ENCODE peak calls at places on chromosomes 7 and 10, in ten cellular contexts. M, C, Y, O, X, K, B, L, H and Z are unnamed samples. For H3K36me3 and H3K27me3, the result is how much of the 10 kb centered on the place peaks cover.

GRCh38 chr10:133126431-133127290 is 33.4 kb upstream of the KNDC1 start:
- DNase-seq in K (no peak), Y (no peak), B (no peak), X (no peak), M (no peak), C (no peak), L (peak), H (peak), O (no peak), Z (no peak)

GRCh38 chr7:128738570-128739047 is 550 bp upstream of the CALU start:
- DNase-seq in X (no peak), H (no peak), K (no peak), O (no peak), B (no peak), C (peak), L (no peak), M (no peak), Y (no peak), Z (no peak)

GRCh38 chr10:131806646-131807317 is 94.0 kb upstream of the PPP2R2D start:
- DNase-seq in O (no peak), M (no peak), L (no peak), H (peak), C (no peak), K (no peak), B (no peak), Y (no peak), X (no peak), Z (no peak)

GRCh38 chr10:121598261-121599249 is at the start of gene FGFR2:
- DNase-seq in L (peak), B (no peak), Y (peak), M (peak), C (no peak), O (peak), X (peak), H (peak), K (peak), Z (peak)

GRCh38 chr7:31078363-31078990 is 26.4 kb downstream of the ADCYAP1R1 start:
- DNase-seq in B (no peak), K (no peak), M (no peak), X (no peak), C (no peak), L (no peak), H (no peak), Y (no peak), O (no peak), Z (no peak)

GRCh38 chr10:44998146-44998631 is 2.5 kb upstream of the ZNF22 start:
- DNase-seq in B (no peak), O (no peak), Y (peak), K (peak), M (peak), C (no peak), L (no peak), X (no peak), H (no peak), Z (no peak)

GRCh38 chr10:32957341-32958084 is 517 bp downstream of the ITGB1 start:
- DNase-seq in B (no peak), L (peak), C (peak), O (no peak), X (peak), Y (peak), H (peak), K (no peak), M (no peak), Z (peak)

GRCh38 chr10:88131561-88132139 is 268.2 kb downstream of the PTEN start:
- DNase-seq in H (no peak), X (peak), K (peak), C (no peak), Y (no peak), B (no peak), O (no peak), M (no peak), L (peak), Z (peak)

GRCh38 chr10:124117879-124118278 is 24.5 kb upstream of the CHST15 start:
- DNase-seq in Y (no peak), C (no peak), H (no peak), M (no peak), B (no peak), K (no peak), O (no peak), L (no peak), X (no peak), Z (no peak)

GRCh38 chr10:91409869-91410637 is at the start of gene HECTD2:
- DNase-seq in X (peak), Y (peak), C (peak), K (peak), O (peak), B (no peak), L (peak), M (peak), H (peak), Z (peak)

GRCh38 chr7:130891254-130892094 is 157.5 kb upstream of the KLF14 start:
- DNase-seq in K (peak), H (no peak), C (no peak), Y (peak), O (peak), X (peak), M (peak), L (peak), B (no peak), Z (peak)

GRCh38 chr7:7347045-7347444 is 164.7 kb downstream of the C1GALT1 start:
- DNase-seq in X (no peak), L (no peak), O (no peak), M (no peak), K (no peak), Y (no peak), B (no peak), C (no peak), H (no peak), Z (no peak)

GRCh38 chr7:80346704-80347103 is 165.2 kb downstream of the GNAT3 start:
- DNase-seq in Y (no peak), K (peak), X (no peak), M (no peak), L (no peak), O (no peak), B (no peak), H (no peak), C (no peak), Z (no peak)

GRCh38 chr7:6392712-6393666 is 54.8 kb downstream of the DAGLB start:
- DNase-seq in C (no peak), L (peak), M (peak), K (peak), H (no peak), O (peak), B (peak), X (peak), Y (peak), Z (peak)

GRCh38 chr7:104950754-104951153 is 63.3 kb upstream of the KMT2E start:
- DNase-seq in Y (no peak), M (no peak), L (no peak), X (no peak), C (no peak), O (no peak), H (no peak), K (no peak), B (no peak), Z (no peak)

GRCh38 chr10:119375574-119376265 is 166.8 kb downstream of the RGS10 start:
- DNase-seq in Y (no peak), B (no peak), L (no peak), K (no peak), X (no peak), C (no peak), M (no peak), H (no peak), O (no peak), Z (peak)

GRCh38 chr7:37385787-37386186 is 62.9 kb downstream of the ELMO1 start:
- DNase-seq in L (no peak), K (no peak), O (peak), C (no peak), H (no peak), M (no peak), B (no peak), Y (no peak), X (no peak), Z (no peak)

GRCh38 chr10:133249094-133249780 is 11.6 kb downstream of the VENTX start:
- DNase-seq in L (peak), Y (no peak), O (no peak), M (no peak), K (no peak), X (no peak), H (no peak), B (no peak), C (no peak), Z (no peak)

GRCh38 chr7:83036130-83036529 is 126.6 kb downstream of the PCLO start:
- DNase-seq in X (no peak), B (no peak), C (no peak), H (no peak), Y (no peak), L (no peak), O (no peak), K (no peak), M (no peak), Z (no peak)

GRCh38 chr10:95467162-95467599 is 94.0 kb downstream of the SORBS1 start:
- DNase-seq in L (peak), C (no peak), M (no peak), B (no peak), O (peak), H (peak), K (no peak), Y (peak), X (peak), Z (no peak)

GRCh38 chr7:80493121-80493849 is 18.6 kb downstream of the GNAT3 start:
- DNase-seq in H (no peak), Y (no peak), K (no peak), L (no peak), O (no peak), B (no peak), M (no peak), X (no peak), C (no peak), Z (no peak)

GRCh38 chr7:34087892-34088891 is 182.9 kb downstream of the BMPER start:
- DNase-seq in M (peak), C (peak), K (no peak), H (peak), Y (no peak), L (peak), O (no peak), B (no peak), X (peak), Z (peak)

GRCh38 chr10:114754445-114755320 is 66.9 kb upstream of the FHIP2A start:
- DNase-seq in X (no peak), B (no peak), K (peak), L (no peak), Y (no peak), H (no peak), O (no peak), C (no peak), M (no peak), Z (peak)

GRCh38 chr10:129913021-129913695 is 50.9 kb downstream of the EBF3 start:
- DNase-seq in C (no peak), Y (no peak), M (no peak), H (no peak), L (no peak), O (no peak), B (no peak), X (no peak), K (no peak), Z (no peak)

GRCh38 chr7:130595986-130596385 is 72.6 kb downstream of the COPG2 start:
- DNase-seq in L (peak), K (no peak), B (no peak), C (no peak), H (no peak), Y (no peak), X (peak), O (no peak), M (peak), Z (no peak)

GRCh38 chr10:73625004-73625883 is 16.0 kb downstream of the MYOZ1 start:
- DNase-seq in X (peak), H (peak), K (peak), L (peak), O (no peak), Y (peak), C (peak), M (peak), B (no peak), Z (peak)

GRCh38 chr10:124671486-124672075 is 72.6 kb downstream of the FAM53B start:
- DNase-seq in Y (no peak), K (peak), H (peak), C (no peak), O (peak), B (no peak), M (no peak), L (no peak), X (peak), Z (peak)

GRCh38 chr7:18958627-18959026 is 158.8 kb downstream of the TWIST1 start:
- DNase-seq in L (no peak), K (peak), M (peak), H (no peak), B (no peak), O (no peak), Y (no peak), C (no peak), X (no peak), Z (peak)

GRCh38 chr7:51162724-51163329 is 153.8 kb downstream of the COBL start:
- DNase-seq in K (peak), Y (peak), L (peak), C (peak), B (peak), O (peak), H (peak), X (no peak), M (peak), Z (peak)

GRCh38 chr7:39130740-39131538 is 153.2 kb downstream of the POU6F2 start:
- DNase-seq in B (no peak), O (no peak), L (no peak), X (no peak), H (no peak), K (no peak), C (no peak), M (no peak), Y (no peak), Z (no peak)

GRCh38 chr10:60141916-60142559 is 235.7 kb upstream of the CCDC6 start:
- DNase-seq in K (no peak), M (no peak), C (no peak), L (no peak), O (no peak), B (no peak), Y (no peak), X (no peak), H (no peak), Z (no peak)

GRCh38 chr10:116849271-116850057 is at the start of gene ENO4:
- DNase-seq in H (peak), O (peak), B (peak), L (peak), C (no peak), Y (peak), X (peak), M (peak), K (peak), Z (peak)

GRCh38 chr7:34973400-34973760 is 63.9 kb downstream of the DPY19L1 start:
- DNase-seq in K (no peak), H (no peak), Y (no peak), C (no peak), O (no peak), X (no peak), B (no peak), L (no peak), M (no peak), Z (no peak)

DNA sequence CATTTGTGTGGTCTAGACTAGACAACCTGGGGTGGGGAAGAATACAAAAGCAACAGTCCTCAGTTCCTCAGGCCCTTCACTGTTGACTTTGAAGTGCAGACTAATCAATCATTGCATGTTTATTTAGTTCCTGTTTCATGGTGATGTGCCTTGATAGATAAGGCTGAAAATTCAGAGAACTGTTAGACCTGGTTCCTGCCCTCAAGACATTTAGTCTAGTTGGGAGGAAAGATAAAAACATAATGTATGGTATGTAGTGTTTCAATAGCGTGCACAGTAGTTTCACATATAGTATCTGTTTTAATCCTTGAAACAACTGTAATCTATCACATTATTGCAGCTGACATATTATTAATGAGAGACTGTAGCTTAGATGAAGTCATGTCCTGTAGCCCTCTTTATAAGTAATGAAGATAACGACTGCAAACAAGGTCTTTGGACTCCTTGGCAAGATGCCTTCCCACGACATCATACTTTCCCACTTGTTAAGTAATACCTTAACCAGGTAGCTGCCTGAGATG is 124.0 kb downstream of the CELF2 start:
- DNase-seq in K (no peak), C (no peak), M (no peak), X (no peak), O (no peak), B (no peak), L (no peak), Y (no peak), H (no peak), Z (no peak)
- H3K4me3 ChIP-seq in K (no peak), C (no peak), M (no peak), X (no peak), O (no peak), B (no peak), L (no peak), Y (no peak), H (no peak), Z (no peak)

DNA sequence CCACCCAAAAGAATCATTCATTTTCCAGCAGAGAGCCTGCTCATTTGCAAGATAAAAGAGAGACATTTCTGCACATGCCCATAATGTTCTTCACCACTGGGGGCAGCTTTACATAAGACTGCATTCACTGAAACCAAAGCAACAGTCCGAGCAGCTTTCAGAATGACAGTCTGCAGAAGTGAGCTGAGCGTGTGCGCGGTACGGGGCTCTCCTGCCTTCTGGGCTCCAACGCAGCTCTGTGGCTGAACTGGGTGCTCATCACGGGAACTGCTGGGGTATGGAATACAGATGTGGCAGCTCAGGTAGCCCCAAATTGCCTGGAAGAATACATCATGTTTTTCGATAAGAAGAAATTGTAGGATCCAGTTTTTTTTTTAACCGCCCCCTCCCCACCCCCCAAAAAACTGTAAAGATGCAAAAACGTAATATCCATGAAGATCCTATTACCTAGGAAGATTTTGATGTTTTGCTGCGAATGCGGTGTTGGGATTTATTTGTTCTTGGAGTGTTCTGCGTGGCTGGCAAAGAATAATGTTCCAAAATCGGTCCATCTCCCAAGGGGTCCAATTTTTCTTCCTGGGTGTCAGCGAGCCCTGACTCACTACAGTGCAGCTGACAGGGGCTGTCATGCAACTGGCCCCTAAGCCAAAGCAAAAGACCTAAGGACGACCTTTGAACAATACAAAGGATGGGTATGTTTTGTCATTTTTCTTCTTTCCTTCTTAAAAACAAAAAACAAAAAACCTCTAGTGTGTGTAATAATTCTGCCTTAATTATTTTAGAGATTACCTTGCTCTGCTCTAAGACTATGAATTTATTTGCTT is at the start of gene LRRTM3:
- DNase-seq in B (peak), M (peak), O (peak), C (peak), H (peak), K (peak), X (peak), Y (peak), L (peak), Z (peak)
- H3K36me3 ChIP-seq in B (under half), M (under half), O (under half), C (under half), H (under half), K (under half), X (under half), Y (under half), L (under half), Z (under half)

GRCh38 chr10:47303105-47303504 is 3.1 kb downstream of the GDF10 start:
- DNase-seq in O (no peak), Y (no peak), C (no peak), B (no peak), M (no peak), X (no peak), K (no peak), H (no peak), L (no peak), Z (no peak)

GRCh38 chr10:47306429-47307210 is 6.6 kb downstream of the GDF10 start:
- DNase-seq in X (no peak), L (no peak), Y (no peak), M (no peak), O (no peak), B (no peak), K (no peak), C (no peak), H (no peak), Z (no peak)

GRCh38 chr10:47307381-47307780 is 7.4 kb downstream of the GDF10 start:
- DNase-seq in Y (no peak), C (no peak), O (no peak), X (no peak), L (no peak), M (no peak), B (no peak), K (no peak), H (no peak), Z (no peak)

GRCh38 chr10:47303866-47304265 is 3.9 kb downstream of the GDF10 start:
- DNase-seq in L (no peak), X (no peak), B (no peak), H (no peak), O (no peak), Y (no peak), M (no peak), K (no peak), C (no peak), Z (no peak)

GRCh38 chr10:47305566-47305965 is 5.6 kb downstream of the GDF10 start:
- DNase-seq in M (no peak), O (no peak), Y (no peak), X (no peak), H (no peak), L (no peak), C (no peak), B (no peak), K (no peak), Z (no peak)
- H3K27me3 ChIP-seq in M (under half), O (under half), Y (under half), X (half or more), H (under half), L (under half), C (under half), B (under half), K (under half), Z (under half)

DNA sequence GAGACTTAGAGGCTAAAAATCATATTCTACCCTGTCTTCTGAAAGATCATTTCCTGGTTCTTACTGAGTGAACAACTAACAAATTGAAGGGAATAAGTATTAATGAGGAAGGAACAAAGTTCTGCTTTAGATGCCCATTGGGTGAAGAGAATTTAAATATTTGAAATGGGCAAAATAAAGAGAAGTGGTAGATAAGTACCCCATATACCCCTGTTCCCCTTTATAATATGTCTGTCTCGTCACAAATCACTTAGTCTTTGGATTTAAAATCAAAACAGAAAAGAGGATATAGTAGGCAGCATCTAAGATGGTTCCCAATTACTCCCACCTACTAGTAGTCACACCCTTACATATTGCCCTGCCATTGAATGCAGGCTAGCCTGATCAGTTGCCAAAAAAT is 13.3 kb downstream of the TES start:
- DNase-seq in H (no peak), O (no peak), Y (no peak), C (no peak), L (no peak), K (no peak), X (no peak), M (no peak), B (no peak), Z (no peak)
- H3K4me3 ChIP-seq in H (no peak), O (no peak), Y (no peak), C (no peak), L (no peak), K (no peak), X (no peak), M (no peak), B (peak), Z (no peak)

GRCh38 chr7:4749363-4749762 is 26.1 kb upstream of the AP5Z1 start:
- DNase-seq in K (no peak), C (no peak), B (no peak), Y (no peak), O (no peak), X (no peak), H (no peak), L (no peak), M (no peak), Z (no peak)
- H3K36me3 ChIP-seq in K (under half), C (under half), B (under half), Y (under half), O (under half), X (under half), H (under half), L (under half), M (under half), Z (half or more)

DNA sequence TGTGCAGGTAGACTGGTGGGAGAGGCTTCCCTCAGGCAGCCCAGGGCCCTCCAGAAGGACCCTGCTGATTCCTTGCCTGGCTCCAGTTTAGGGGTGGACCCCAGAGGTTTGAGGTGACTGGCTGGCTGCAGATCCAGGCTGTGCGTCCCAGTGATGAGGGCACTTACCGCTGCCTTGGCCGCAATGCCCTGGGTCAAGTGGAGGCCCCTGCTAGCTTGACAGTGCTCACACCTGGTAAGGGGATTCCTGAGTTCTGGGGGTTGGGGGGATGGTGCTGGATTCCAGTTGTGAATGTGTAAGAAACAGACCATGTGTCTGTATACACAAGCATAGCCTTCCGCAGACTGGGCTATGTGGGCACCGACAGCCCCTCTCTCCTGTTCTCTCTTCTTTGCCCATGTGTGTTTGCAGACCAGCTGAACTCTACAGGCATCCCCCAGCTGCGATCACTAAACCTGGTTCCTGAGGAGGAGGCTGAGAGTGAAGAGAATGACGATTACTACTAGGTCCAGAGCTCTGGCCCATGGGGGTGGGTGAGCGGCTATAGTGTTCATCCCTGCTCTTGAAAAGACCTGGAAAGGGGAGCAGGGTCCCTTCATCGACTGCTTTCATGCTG is 2.7 kb downstream of the KAZALD1 start:
- DNase-seq in H (no peak), K (no peak), B (no peak), L (no peak), M (no peak), X (no peak), Y (no peak), O (no peak), C (no peak), Z (no peak)
- H3K27me3 ChIP-seq in H (half or more), K (under half), B (under half), L (under half), M (under half), X (under half), Y (under half), O (under half), C (under half), Z (under half)